ENCODE peak calls at places on chromosomes 5 and 9, in seven cellular contexts. V is mesendoderm, B is H9, R is neuronal stem cell, F is mesenchymal stem cell, Z is H1, P is trophoblast cell. E is an unnamed sample.

GRCh38 chr5:74386571-74387334 is 253.8 kb downstream of the ENC1 start:
- DNase-seq in V (no peak), B (no peak), R (no peak), F (peak; percentile 13), Z (no peak), P (peak; percentile 80), E (peak; percentile 75)

GRCh38 chr9:91734371-91734981 is 215.6 kb downstream of the ROR2 start:
- DNase-seq in V (peak; percentile 59), B (peak; percentile 72), R (peak; percentile 33), F (peak; percentile 57), Z (peak; percentile 23), P (peak; percentile 81), E (peak; percentile 58)

GRCh38 chr9:112921549-112921948 is 30.9 kb upstream of the SLC46A2 start:
- DNase-seq in V (peak; percentile 91), B (peak; percentile 37), R (no peak), F (peak; percentile 52), Z (no peak), P (peak; percentile 69), E (peak; percentile 63)

GRCh38 chr5:142621227-142621626 is 64.7 kb downstream of the FGF1 start:
- DNase-seq in V (peak; percentile 73), B (no peak), R (no peak), F (peak; percentile 43), Z (no peak), P (peak; percentile 62), E (peak; percentile 87)

GRCh38 chr5:137900925-137901817 is 11.9 kb downstream of the PKD2L2 start:
- DNase-seq in V (no peak), B (no peak), R (no peak), F (no peak), Z (no peak), P (no peak), E (no peak)

GRCh38 chr9:69671291-69671903 is 774 bp downstream of the APBA1 start:
- DNase-seq in V (no peak), B (no peak), R (no peak), F (no peak), Z (no peak), P (no peak), E (no peak)

GRCh38 chr9:21711504-21711903 is 90.9 kb upstream of the MTAP start:
- DNase-seq in V (peak; percentile 47), B (peak; percentile 30), R (peak; percentile 63), F (no peak), Z (no peak), P (no peak), E (peak; percentile 54)

GRCh38 chr5:128208436-128208835 is 124.9 kb downstream of the SLC12A2 start:
- DNase-seq in V (no peak), B (no peak), R (no peak), F (no peak), Z (no peak), P (no peak), E (no peak)

GRCh38 chr9:97557606-97558095 is 56.2 kb downstream of the TMOD1 start:
- DNase-seq in V (no peak), B (no peak), R (no peak), F (no peak), Z (no peak), P (no peak), E (no peak)

GRCh38 chr9:15642369-15642962 is 89.6 kb downstream of the CCDC171 start:
- DNase-seq in V (peak; percentile 29), B (no peak), R (no peak), F (peak; percentile 51), Z (no peak), P (peak; percentile 72), E (peak; percentile 53)

GRCh38 chr5:158914008-158914407 is 185.7 kb downstream of the EBF1 start:
- DNase-seq in V (no peak), B (no peak), R (no peak), F (no peak), Z (no peak), P (no peak), E (no peak)

GRCh38 chr5:158908690-158909325 is 190.9 kb downstream of the EBF1 start:
- DNase-seq in V (no peak), B (no peak), R (no peak), F (no peak), Z (no peak), P (no peak), E (no peak)

GRCh38 chr5:158917731-158918130 is 182.0 kb downstream of the EBF1 start:
- DNase-seq in V (no peak), B (no peak), R (no peak), F (no peak), Z (no peak), P (no peak), E (no peak)

GRCh38 chr5:158910782-158911692 is 188.7 kb downstream of the EBF1 start:
- DNase-seq in V (no peak), B (no peak), R (no peak), F (peak; percentile 61), Z (no peak), P (peak; percentile 1), E (peak; percentile 18)

DNA sequence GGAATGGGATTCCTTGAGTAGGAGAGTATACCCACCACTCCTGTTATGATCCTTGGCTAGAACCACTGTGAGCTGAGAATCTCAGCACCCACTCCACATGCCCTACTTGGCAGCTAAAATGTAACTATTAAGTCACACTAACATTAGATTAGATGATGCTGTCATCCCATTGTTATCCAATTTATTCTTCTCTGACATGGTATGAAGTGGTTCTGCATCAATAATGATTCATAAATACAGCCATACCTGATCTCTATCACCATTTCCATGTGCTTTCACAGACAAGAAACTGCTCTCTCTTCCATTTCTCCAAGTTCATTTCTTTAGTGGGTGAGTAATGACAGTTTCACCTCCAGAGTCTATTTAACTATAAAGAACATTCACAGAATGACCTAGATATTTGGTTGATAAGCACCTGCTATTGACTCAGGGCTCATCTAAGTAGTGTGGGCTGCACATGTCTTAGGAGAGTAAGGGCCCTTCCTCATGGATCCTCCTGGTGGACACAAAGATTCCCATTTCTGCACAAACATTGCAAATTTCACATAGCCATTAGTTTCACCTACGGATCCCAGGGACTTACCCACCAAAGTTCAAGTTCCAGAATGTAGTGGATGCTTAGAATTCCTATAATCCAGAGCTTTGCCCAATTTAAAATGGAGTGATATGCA is 187.9 kb downstream of the EBF1 start:
- DNase-seq in V (no peak), B (no peak), R (no peak), F (no peak), Z (no peak), P (no peak), E (no peak)
- H2BK120ac ChIP-seq in V (no peak overlapping the region), B (no peak overlapping the region), R (no peak overlapping the region), F (no peak overlapping the region), Z (no peak overlapping the region), P (no peak overlapping the region), E (no peak overlapping the region)

GRCh38 chr9:109244179-109245132 is 76.4 kb downstream of the EPB41L4B start:
- DNase-seq in V (peak; percentile 87), B (peak; percentile 80), R (peak; percentile 79), F (peak; percentile 70), Z (peak; percentile 47), P (peak; percentile 90), E (peak; percentile 65)
- H2BK120ac ChIP-seq in V (no peak overlapping the region), B (no peak overlapping the region), R (no peak overlapping the region), F (no peak overlapping the region), Z (no peak overlapping the region), P (no peak overlapping the region), E (no peak overlapping the region)

GRCh38 chr9:101271102-101271501 is 113.7 kb downstream of the BAAT start:
- DNase-seq in V (no peak), B (no peak), R (no peak), F (no peak), Z (no peak), P (no peak), E (no peak)

GRCh38 chr9:101269596-101270324 is 115.0 kb downstream of the BAAT start:
- DNase-seq in V (no peak), B (peak; percentile 25), R (no peak), F (no peak), Z (no peak), P (no peak), E (no peak)

GRCh38 chr9:101275671-101276250 is 109.0 kb downstream of the BAAT start:
- DNase-seq in V (no peak), B (no peak), R (no peak), F (no peak), Z (no peak), P (no peak), E (no peak)

GRCh38 chr9:101270325-101270701 is 114.5 kb downstream of the BAAT start:
- DNase-seq in V (peak; percentile 31), B (no peak), R (no peak), F (no peak), Z (no peak), P (no peak), E (no peak)

GRCh38 chr9:101274971-101275670 is 109.7 kb downstream of the BAAT start:
- DNase-seq in V (no peak), B (no peak), R (no peak), F (no peak), Z (no peak), P (no peak), E (no peak)
- H2BK120ac ChIP-seq in V (no peak overlapping the region), B (no peak overlapping the region), R (no peak overlapping the region), F (no peak overlapping the region), Z (no peak overlapping the region), P (no peak overlapping the region), E (no peak overlapping the region)

GRCh38 chr5:82290005-82290404 is 11.9 kb upstream of the RPS23 start:
- DNase-seq in V (no peak), B (no peak), R (no peak), F (no peak), Z (no peak), P (no peak), E (no peak)

GRCh38 chr5:82290908-82291307 is 12.8 kb upstream of the RPS23 start:
- DNase-seq in V (no peak), B (no peak), R (no peak), F (no peak), Z (no peak), P (no peak), E (no peak)

GRCh38 chr5:82285206-82285605 is 7.1 kb upstream of the RPS23 start:
- DNase-seq in V (no peak), B (no peak), R (no peak), F (no peak), Z (no peak), P (no peak), E (no peak)

GRCh38 chr5:82283893-82284292 is 5.7 kb upstream of the RPS23 start:
- DNase-seq in V (no peak), B (no peak), R (no peak), F (no peak), Z (no peak), P (no peak), E (no peak)

GRCh38 chr5:82287625-82288024 is 9.5 kb upstream of the RPS23 start:
- DNase-seq in V (no peak), B (no peak), R (no peak), F (no peak), Z (no peak), P (no peak), E (no peak)
- H2BK120ac ChIP-seq in V (no peak overlapping the region), B (peak overlapping the region; percentile 19), R (no peak overlapping the region), F (no peak overlapping the region), Z (no peak overlapping the region), P (no peak overlapping the region), E (no peak overlapping the region)

E was measured in IMR-90.